ENCODE peak calls at places on chromosomes 11 and 22, in five cellular contexts. L, N, I, X and P are unnamed samples. For H3K9me3, the result is how much of the 10 kb centered on the place peaks cover.

GRCh38 chr22:21762712-21763581 is 27.4 kb upstream of the YPEL1 start:
- DNase-seq in L (no peak), N (no peak), I (no peak), X (no peak), P (no peak)

GRCh38 chr11:9787981-9788521 is 124.2 kb downstream of the SWAP70 start:
- DNase-seq in L (no peak), N (no peak), I (no peak), X (no peak), P (no peak)

GRCh38 chr11:124075841-124076571 is 34.9 kb upstream of the OR10G7 start:
- DNase-seq in L (no peak), N (no peak), I (no peak), X (peak), P (peak)

GRCh38 chr22:27032121-27032761 is 374.9 kb downstream of the MIAT start:
- DNase-seq in L (peak), N (no peak), I (no peak), X (peak), P (peak)

GRCh38 chr11:108973402-108974119 is 308.7 kb downstream of the DDX10 start:
- DNase-seq in L (no peak), N (no peak), I (no peak), X (no peak), P (no peak)

GRCh38 chr11:69089258-69089657 is 40.5 kb downstream of the TPCN2 start:
- DNase-seq in L (peak), N (no peak), I (no peak), X (peak), P (no peak)

GRCh38 chr22:41857160-41857859 is 24.4 kb downstream of the SREBF2 start:
- DNase-seq in L (peak), N (peak), I (peak), X (no peak), P (peak)

GRCh38 chr22:22841598-22841997 is 46.0 kb upstream of the IGLL5 start:
- DNase-seq in L (no peak), N (no peak), I (no peak), X (no peak), P (no peak)

GRCh38 chr11:46529086-46529905 is 64.5 kb downstream of the AMBRA1 start:
- DNase-seq in L (peak), N (peak), I (peak), X (no peak), P (peak)

GRCh38 chr11:32947985-32948384 is 55.4 kb downstream of the QSER1 start:
- DNase-seq in L (no peak), N (no peak), I (no peak), X (no peak), P (no peak)

GRCh38 chr22:29231971-29232959 is 26.6 kb downstream of the EMID1 start:
- DNase-seq in L (peak), N (peak), I (no peak), X (peak), P (no peak)

GRCh38 chr11:67648796-67649613 is 1.5 kb downstream of the ACY3 start:
- DNase-seq in L (no peak), N (no peak), I (no peak), X (peak), P (no peak)

GRCh38 chr11:133619397-133619796 is 87.1 kb upstream of the OPCML start:
- DNase-seq in L (no peak), N (no peak), I (no peak), X (no peak), P (no peak)

GRCh38 chr11:72662036-72662435 is 12.2 kb downstream of the PDE2A start:
- DNase-seq in L (no peak), N (no peak), I (no peak), X (no peak), P (peak)

GRCh38 chr11:70201876-70202861 is 927 bp upstream of the FADD start:
- DNase-seq in L (no peak), N (no peak), I (no peak), X (no peak), P (peak)

GRCh38 chr22:40855104-40855959 is 1.1 kb downstream of the ST13 start:
- DNase-seq in L (no peak), N (no peak), I (no peak), X (no peak), P (no peak)

GRCh38 chr11:125975634-125976033 is 29.8 kb downstream of the VSIG10L2 start:
- DNase-seq in L (no peak), N (no peak), I (no peak), X (no peak), P (no peak)

GRCh38 chr22:47547239-47547661 is 784.8 kb downstream of the TBC1D22A start:
- DNase-seq in L (no peak), N (no peak), I (no peak), X (no peak), P (no peak)
- H3K9me3 ChIP-seq in L (under half), N (under half), I (under half), X (under half), P (under half)

DNA sequence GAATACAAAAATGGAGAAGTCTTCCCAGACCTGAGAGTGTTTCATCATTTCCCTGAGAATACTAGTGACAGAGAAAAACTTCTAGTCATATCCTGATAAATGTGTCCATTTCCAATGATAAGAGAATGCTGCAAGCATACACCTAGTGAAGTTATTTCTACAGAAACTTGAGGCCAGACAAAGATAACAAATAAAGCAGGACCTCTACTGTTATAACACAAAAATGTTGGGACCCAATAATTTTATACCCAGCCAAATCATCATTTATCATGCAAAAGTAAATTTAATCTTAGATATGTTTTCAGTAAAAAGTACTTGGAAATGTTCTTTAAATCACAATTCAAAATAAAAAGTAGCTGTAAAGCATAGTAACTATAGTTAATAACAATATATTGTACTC is 12.7 kb downstream of the RRAS2 start:
- DNase-seq in L (no peak), N (no peak), I (no peak), X (no peak), P (no peak)
- H3K9me3 ChIP-seq in L (under half), N (under half), I (under half), X (under half), P (under half)

GRCh38 chr11:110106713-110107274 is 13.6 kb downstream of the ZC3H12C start:
- DNase-seq in L (no peak), N (no peak), I (no peak), X (no peak), P (no peak)
- H3K9me3 ChIP-seq in L (under half), N (under half), I (under half), X (under half), P (under half)

GRCh38 chr11:1102996-1103395 is 28.3 kb downstream of the MUC2 start:
- DNase-seq in L (no peak), N (no peak), I (no peak), X (peak), P (peak)

GRCh38 chr11:1102221-1102971 is 27.7 kb downstream of the MUC2 start:
- DNase-seq in L (no peak), N (no peak), I (no peak), X (peak), P (peak)

GRCh38 chr11:1105183-1105565 is 30.5 kb downstream of the MUC2 start:
- DNase-seq in L (no peak), N (no peak), I (no peak), X (peak), P (peak)

GRCh38 chr11:1104411-1105182 is 29.9 kb downstream of the MUC2 start:
- DNase-seq in L (no peak), N (no peak), I (no peak), X (peak), P (no peak)

DNA sequence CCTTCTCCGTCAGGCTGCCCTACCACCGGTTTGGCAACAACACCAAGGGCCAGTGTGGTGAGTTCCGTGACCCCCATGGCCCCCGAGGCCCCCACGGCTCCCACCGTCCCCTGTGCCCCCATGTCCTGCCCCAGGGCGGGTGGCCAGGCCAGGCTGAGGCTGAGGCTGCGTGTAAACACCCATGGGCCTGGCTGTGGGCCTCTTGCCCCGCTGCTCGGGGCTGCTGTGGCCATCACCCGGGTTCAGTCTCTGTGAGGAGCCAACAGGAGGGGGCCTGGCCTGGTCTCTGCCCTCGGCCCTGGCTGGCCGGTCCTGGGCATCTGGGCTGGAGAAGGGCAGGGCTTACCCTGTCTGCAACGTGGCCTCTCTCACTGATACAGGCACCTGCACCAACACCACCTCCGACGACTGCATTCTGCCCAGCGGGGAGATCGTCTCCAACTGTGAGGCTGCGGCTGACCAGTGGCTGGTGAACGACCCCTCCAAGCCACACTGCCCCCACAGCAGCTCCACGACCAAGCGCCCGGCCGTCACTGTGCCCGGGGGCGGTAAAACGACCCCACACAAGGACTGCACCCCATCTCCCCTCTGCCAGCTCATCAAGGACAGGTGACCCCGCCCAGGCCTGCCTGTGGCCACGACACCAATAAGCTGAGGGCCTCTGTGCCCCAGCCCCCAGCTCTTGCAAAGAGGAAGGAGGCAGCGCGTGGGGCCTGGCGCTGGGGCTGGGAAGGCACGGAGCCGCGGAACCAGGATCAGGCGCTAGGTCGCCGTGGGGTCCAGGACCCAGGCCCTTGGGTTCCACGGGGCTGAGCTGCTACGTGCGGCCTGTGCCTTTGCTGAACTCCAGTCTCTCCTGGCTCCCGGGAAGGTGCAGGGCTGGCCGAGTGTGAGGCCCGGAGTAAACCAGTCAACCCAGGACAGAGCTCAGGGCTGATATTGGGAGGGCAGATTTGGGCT is 29.0 kb downstream of the MUC2 start:
- DNase-seq in L (no peak), N (no peak), I (no peak), X (peak), P (peak)
- H3K9me3 ChIP-seq in L (under half), N (under half), I (under half), X (under half), P (under half)

DNA sequence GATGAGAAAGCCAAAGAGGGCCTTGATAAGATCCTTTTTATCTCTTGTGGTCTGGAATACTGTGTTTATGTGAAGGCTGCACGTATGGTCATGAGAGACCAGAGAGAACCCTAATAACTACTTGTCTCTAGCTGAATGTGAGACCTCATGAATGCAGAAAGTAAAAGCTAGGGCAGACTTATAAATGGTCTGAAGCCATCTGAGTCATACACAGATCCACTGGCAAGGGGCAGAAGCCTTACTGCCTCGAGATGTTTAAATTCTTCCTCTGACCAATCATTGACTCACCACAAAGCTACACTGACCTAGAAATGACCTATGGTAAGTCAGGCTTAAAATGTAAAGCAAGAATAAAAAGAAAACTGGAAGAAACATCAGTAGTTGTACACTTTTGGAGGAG is 22.7 kb upstream of the OR4B1 start:
- DNase-seq in L (no peak), N (no peak), I (no peak), X (no peak), P (no peak)
- H3K9me3 ChIP-seq in L (under half), N (under half), I (under half), X (under half), P (under half)

GRCh38 chr11:130737866-130738431 is 178.3 kb downstream of the SNX19 start:
- DNase-seq in L (peak), N (no peak), I (no peak), X (no peak), P (peak)

GRCh38 chr11:130732476-130732875 is 183.8 kb downstream of the SNX19 start:
- DNase-seq in L (no peak), N (no peak), I (no peak), X (no peak), P (no peak)

GRCh38 chr11:130740819-130741218 is 175.5 kb downstream of the SNX19 start:
- DNase-seq in L (no peak), N (no peak), I (no peak), X (no peak), P (no peak)

GRCh38 chr11:130738618-130739017 is 177.7 kb downstream of the SNX19 start:
- DNase-seq in L (no peak), N (no peak), I (no peak), X (no peak), P (no peak)

GRCh38 chr11:130737041-130737830 is 179.0 kb downstream of the SNX19 start:
- DNase-seq in L (no peak), N (no peak), I (no peak), X (no peak), P (no peak)
- H3K9me3 ChIP-seq in L (under half), N (under half), I (under half), X (under half), P (under half)

GRCh38 chr11:58867556-58867955 is 23.1 kb upstream of the GLYATL2 start:
- DNase-seq in L (no peak), N (no peak), I (no peak), X (no peak), P (no peak)
- H3K9me3 ChIP-seq in L (under half), N (under half), I (under half), X (under half), P (under half)